ENCODE peak calls at places on chromosomes 4 and X, in eight cellular contexts. O, C, E, R, V, U, F and G are unnamed samples.

GRCh38 chrX:31551913-31552312 is 480.1 kb upstream of the FTHL17 start:
- DNase-seq in O (no peak), C (no peak), E (no peak), R (no peak), V (no peak), U (no peak), F (no peak), G (no peak)

GRCh38 chrX:74187211-74187610 is 116.8 kb upstream of the ZCCHC13 start:
- DNase-seq in O (no peak), C (no peak), E (no peak), R (no peak), V (no peak), U (no peak), F (peak), G (no peak)

GRCh38 chr4:5566526-5566925 is 141.8 kb downstream of the EVC2 start:
- DNase-seq in O (no peak), C (no peak), E (no peak), R (no peak), V (no peak), U (no peak), F (no peak), G (no peak)

GRCh38 chr4:168631241-168632151 is 134.6 kb downstream of the PALLD start:
- DNase-seq in O (peak), C (peak), E (no peak), R (no peak), V (peak), U (peak), F (no peak), G (peak)

GRCh38 chrX:21974011-21974385 is 33.5 kb downstream of the SMS start:
- DNase-seq in O (peak), C (no peak), E (no peak), R (no peak), V (no peak), U (no peak), F (no peak), G (peak)

GRCh38 chrX:40086569-40087335 is 11.0 kb downstream of the BCOR start:
- DNase-seq in O (no peak), C (no peak), E (no peak), R (no peak), V (no peak), U (no peak), F (no peak), G (no peak)

GRCh38 chr4:24850669-24851068 is 55.3 kb downstream of the SOD3 start:
- DNase-seq in O (peak), C (no peak), E (no peak), R (peak), V (peak), U (no peak), F (peak), G (peak)

GRCh38 chrX:497201-497710 is 110.5 kb upstream of the PPP2R3B start:
- DNase-seq in O (no peak), C (no peak), E (no peak), R (no peak), V (no peak), U (peak), F (no peak), G (no peak)

GRCh38 chr4:95625020-95625419 is 76.2 kb upstream of the UNC5C start:
- DNase-seq in O (no peak), C (no peak), E (no peak), R (no peak), V (no peak), U (no peak), F (no peak), G (no peak)

GRCh38 chr4:147975902-147976301 is 244.0 kb downstream of the ARHGAP10 start:
- DNase-seq in O (no peak), C (no peak), E (no peak), R (peak), V (no peak), U (no peak), F (no peak), G (no peak)

GRCh38 chr4:17055788-17056187 is 157.3 kb upstream of the LDB2 start:
- DNase-seq in O (peak), C (no peak), E (no peak), R (peak), V (peak), U (no peak), F (peak), G (peak)

GRCh38 chrX:47047989-47048388 is 30.3 kb upstream of the RGN start:
- DNase-seq in O (peak), C (no peak), E (no peak), R (no peak), V (peak), U (no peak), F (no peak), G (no peak)

GRCh38 chr4:126451237-126451885 is 1136.6 kb downstream of the FAT4 start:
- DNase-seq in O (peak), C (no peak), E (no peak), R (peak), V (no peak), U (no peak), F (no peak), G (peak)

GRCh38 chr4:99859618-99860017 is 34.6 kb downstream of the LAMTOR3 start:
- DNase-seq in O (no peak), C (no peak), E (peak), R (no peak), V (no peak), U (no peak), F (no peak), G (no peak)

GRCh38 chrX:129586446-129586845 is 46.4 kb downstream of the OCRL start:
- DNase-seq in O (no peak), C (no peak), E (no peak), R (no peak), V (no peak), U (no peak), F (no peak), G (no peak)

GRCh38 chr4:83561381-83561780 is 25.5 kb downstream of the GPAT3 start:
- DNase-seq in O (peak), C (no peak), E (no peak), R (no peak), V (peak), U (no peak), F (no peak), G (peak)

GRCh38 chr4:24104173-24104572 is 214.3 kb upstream of the PPARGC1A start:
- DNase-seq in O (no peak), C (no peak), E (no peak), R (no peak), V (peak), U (no peak), F (peak), G (no peak)

GRCh38 chr4:76781698-76782595 is 116.0 kb downstream of the SOWAHB start:
- DNase-seq in O (peak), C (no peak), E (no peak), R (peak), V (peak), U (no peak), F (peak), G (peak)

GRCh38 chr4:56683455-56683854 is 2.4 kb upstream of the HOPX start:
- DNase-seq in O (no peak), C (no peak), E (no peak), R (no peak), V (no peak), U (no peak), F (no peak), G (no peak)

GRCh38 chr4:81421346-81422218 is 50.1 kb downstream of the RASGEF1B start:
- DNase-seq in O (peak), C (no peak), E (peak), R (no peak), V (peak), U (no peak), F (no peak), G (peak)

GRCh38 chr4:182320092-182320491 is 76.9 kb downstream of the TENM3 start:
- DNase-seq in O (no peak), C (no peak), E (no peak), R (no peak), V (no peak), U (no peak), F (no peak), G (no peak)
- H3K4me3 ChIP-seq in O (no peak), C (no peak), E (no peak), R (no peak), V (no peak), U (no peak), F (no peak), G (no peak)

DNA sequence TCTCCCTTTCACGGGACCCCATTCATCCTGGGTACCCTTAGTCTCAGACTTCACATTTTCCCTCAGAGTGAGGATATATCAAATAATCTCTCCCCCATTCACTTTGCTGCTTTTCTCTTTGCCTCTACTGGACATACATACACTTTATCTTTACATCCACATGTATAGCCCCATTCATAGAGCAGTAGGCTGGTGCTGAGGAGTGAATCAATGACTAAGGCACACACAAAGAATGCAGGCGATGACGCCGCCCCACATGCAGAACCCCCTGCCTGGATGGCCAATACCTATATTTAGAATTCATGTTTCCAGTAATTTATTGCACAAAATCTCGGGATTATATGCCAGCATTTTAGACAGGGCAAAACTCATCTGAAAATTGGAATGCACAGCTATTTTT is 554.3 kb upstream of the TENM3 start:
- DNase-seq in O (no peak), C (no peak), E (no peak), R (no peak), V (no peak), U (no peak), F (no peak), G (no peak)
- TF ChIP-seq CTCF in O (no peak), C (no peak), E (no peak), R (no peak), V (no peak), U (no peak), F (no peak), G (no peak)

GRCh38 chr4:139672215-139672614 is 6.6 kb downstream of the MGST2 start:
- DNase-seq in O (no peak), C (no peak), E (no peak), R (no peak), V (no peak), U (no peak), F (no peak), G (no peak)
- H3K4me3 ChIP-seq in O (no peak), C (no peak), E (no peak), R (no peak), V (no peak), U (no peak), F (no peak), G (no peak)

GRCh38 chr4:38759790-38760122 is 23.0 kb downstream of the TLR10 start:
- DNase-seq in O (no peak), C (no peak), E (no peak), R (no peak), V (no peak), U (no peak), F (no peak), G (no peak)

GRCh38 chr4:38760915-38761314 is 21.9 kb downstream of the TLR10 start:
- DNase-seq in O (no peak), C (no peak), E (peak), R (no peak), V (no peak), U (no peak), F (no peak), G (no peak)

GRCh38 chr4:38762560-38762959 is 20.2 kb downstream of the TLR10 start:
- DNase-seq in O (no peak), C (no peak), E (peak), R (no peak), V (no peak), U (no peak), F (no peak), G (no peak)

GRCh38 chr4:38759077-38759789 is 23.6 kb downstream of the TLR10 start:
- DNase-seq in O (peak), C (peak), E (peak), R (no peak), V (peak), U (no peak), F (no peak), G (peak)

DNA sequence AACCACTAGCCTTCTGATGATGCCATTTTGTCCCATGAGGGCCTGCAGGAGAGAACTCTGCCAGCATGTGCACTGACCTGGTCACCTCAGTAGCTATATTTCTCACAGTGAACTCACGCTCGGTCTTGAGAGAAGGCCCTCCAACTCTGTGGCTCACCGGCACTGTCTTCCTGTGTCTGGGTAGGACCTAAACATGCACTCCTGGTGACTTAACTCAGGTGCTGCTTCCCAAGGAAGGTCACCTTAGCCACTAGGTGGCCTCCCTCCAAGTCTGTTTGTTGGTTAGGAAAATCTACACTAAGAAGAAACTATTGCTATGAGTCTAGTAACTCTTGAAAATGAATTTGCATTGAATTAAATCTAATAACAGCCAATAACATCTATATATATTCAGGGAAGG is 24.8 kb downstream of the TLR10 start:
- DNase-seq in O (peak), C (peak), E (peak), R (no peak), V (no peak), U (no peak), F (no peak), G (peak)
- TF ChIP-seq CTCF in O (peak), C (peak), E (peak), R (peak), V (no peak), U (peak), F (no peak), G (peak)

DNA sequence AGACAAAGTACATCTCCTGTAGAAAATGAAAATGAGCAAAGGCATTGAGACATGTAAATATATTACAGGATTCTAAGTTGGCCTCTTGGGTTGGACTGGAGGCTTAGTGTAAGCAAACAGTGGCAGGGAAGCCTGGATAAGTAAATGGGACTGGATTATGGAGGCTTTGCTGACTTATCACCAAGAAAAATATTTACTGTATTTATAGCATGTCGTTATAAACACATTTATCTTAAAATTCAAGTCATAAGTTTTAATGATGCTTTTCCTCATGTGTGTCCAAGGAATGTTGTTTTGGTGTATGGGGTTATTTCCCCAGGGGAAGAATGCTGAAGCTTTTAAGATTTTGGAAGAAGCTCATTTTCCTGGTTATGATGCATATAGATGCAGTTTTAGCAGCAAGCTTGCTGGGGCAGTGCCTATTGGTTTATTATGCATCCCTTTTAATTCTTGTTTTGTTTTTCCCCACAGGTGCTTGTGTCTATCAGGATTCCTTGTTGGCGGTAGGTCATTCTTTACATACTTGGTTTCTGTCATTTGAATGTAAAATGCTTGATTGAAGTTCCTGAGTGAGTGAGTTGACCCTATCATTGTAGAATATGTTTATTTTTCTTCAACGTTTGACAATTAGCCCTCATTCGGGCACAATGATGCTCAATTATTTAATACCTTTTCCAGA is 8.5 kb downstream of the FRAS1 start:
- DNase-seq in O (no peak), C (no peak), E (no peak), R (no peak), V (no peak), U (no peak), F (no peak), G (no peak)
- H3K4me3 ChIP-seq in O (no peak), C (no peak), E (no peak), R (no peak), V (no peak), U (no peak), F (no peak), G (no peak)

GRCh38 chr4:175622887-175623286 is 189.2 kb downstream of the GPM6A start:
- DNase-seq in O (no peak), C (no peak), E (peak), R (no peak), V (no peak), U (no peak), F (no peak), G (no peak)
- TF ChIP-seq CTCF in O (no peak), C (no peak), E (peak), R (no peak), V (no peak), U (no peak), F (no peak), G (no peak)

GRCh38 chrX:2829469-2830246 is 928 bp downstream of the GYG2 start:
- DNase-seq in O (no peak), C (no peak), E (no peak), R (no peak), V (no peak), U (no peak), F (no peak), G (no peak)

GRCh38 chrX:2831471-2832228 is 2.9 kb downstream of the GYG2 start:
- DNase-seq in O (no peak), C (no peak), E (no peak), R (no peak), V (no peak), U (no peak), F (no peak), G (no peak)

GRCh38 chrX:2828404-2829065 is at the start of gene GYG2:
- DNase-seq in O (no peak), C (no peak), E (no peak), R (no peak), V (peak), U (no peak), F (no peak), G (no peak)

GRCh38 chrX:2824886-2825285 is 3.8 kb upstream of the GYG2 start:
- DNase-seq in O (no peak), C (no peak), E (no peak), R (no peak), V (no peak), U (no peak), F (no peak), G (no peak)

GRCh38 chrX:2829066-2829430 is 318 bp downstream of the GYG2 start:
- DNase-seq in O (no peak), C (peak), E (no peak), R (no peak), V (no peak), U (no peak), F (no peak), G (no peak)
- H3K4me3 ChIP-seq in O (peak), C (peak), E (no peak), R (peak), V (peak), U (peak), F (peak), G (no peak)

GRCh38 chrX:42725196-42725595 is 52.8 kb downstream of the PPP1R2C start:
- DNase-seq in O (no peak), C (no peak), E (no peak), R (no peak), V (no peak), U (no peak), F (no peak), G (no peak)

GRCh38 chrX:42715689-42716022 is 62.3 kb downstream of the PPP1R2C start:
- DNase-seq in O (no peak), C (no peak), E (no peak), R (no peak), V (no peak), U (no peak), F (no peak), G (no peak)

GRCh38 chrX:42714981-42715688 is 62.8 kb downstream of the PPP1R2C start:
- DNase-seq in O (peak), C (peak), E (no peak), R (no peak), V (no peak), U (peak), F (no peak), G (peak)

DNA sequence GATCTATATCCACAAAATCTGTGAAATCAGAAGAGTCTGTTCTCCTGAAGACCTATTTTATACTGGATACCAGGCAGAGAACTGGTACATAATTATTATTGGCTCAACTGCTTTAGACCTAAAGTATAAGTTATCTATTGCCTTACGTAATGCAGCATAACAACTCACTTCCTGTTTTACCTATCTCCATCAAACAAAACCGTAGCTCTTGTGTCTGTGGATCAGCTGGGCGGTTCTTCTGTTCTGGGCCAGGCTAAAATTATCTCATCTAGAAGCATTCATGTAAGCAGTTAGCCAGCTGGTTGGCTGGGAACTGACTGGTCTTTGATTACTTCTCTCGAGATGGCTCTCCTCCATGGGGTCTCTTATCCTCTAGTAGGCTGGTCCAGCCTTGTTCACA is 57.8 kb downstream of the PPP1R2C start:
- DNase-seq in O (no peak), C (no peak), E (peak), R (no peak), V (no peak), U (no peak), F (no peak), G (no peak)
- TF ChIP-seq CTCF in O (no peak), C (no peak), E (no peak), R (no peak), V (no peak), U (no peak), F (no peak), G (no peak)